ENCODE peak calls at places on chromosomes 5 and 9, in nine cellular contexts. T is H1, I is endothelial cell of umbilical vein, P is GM23248, B is H9, Z is astrocyte, L is GM23338, S is IMR-90, N is fibroblast of lung. M is an unnamed sample.

GRCh38 chr5:80982093-80982492 is 21.9 kb downstream of the RASGRF2 start:
- DNase-seq in S (no peak), B (no peak), L (no peak), T (no peak), P (no peak), Z (no peak), N (no peak), I (no peak), M (no peak)

GRCh38 chr9:135498381-135499126 is 1.9 kb upstream of the MRPS2 start:
- DNase-seq in T (no peak), I (no peak), B (no peak), L (no peak), P (no peak), N (no peak), S (no peak), Z (no peak), M (no peak)

GRCh38 chr5:159451197-159452052 is 121.1 kb upstream of the IL12B start:
- DNase-seq in L (no peak), S (peak; percentile 98), I (no peak), N (peak; percentile 97), T (no peak), B (no peak), P (peak; percentile 97), Z (peak; percentile 97), M (no peak)

GRCh38 chr9:95753762-95754465 is 121.6 kb upstream of the ERCC6L2 start:
- DNase-seq in P (no peak), Z (no peak), L (peak; percentile 32), N (peak; percentile 90), S (no peak), T (no peak), B (no peak), I (peak; percentile 20), M (no peak)

GRCh38 chr5:124234022-124234899 is 512.2 kb downstream of the ZNF608 start:
- DNase-seq in L (peak; percentile 25), S (no peak), Z (peak; percentile 12), B (no peak), T (no peak), P (no peak), I (no peak), N (no peak), M (no peak)

GRCh38 chr5:158235159-158235547 is 376.2 kb upstream of the CLINT1 start:
- DNase-seq in I (no peak), N (no peak), L (no peak), T (no peak), B (no peak), Z (no peak), P (no peak), S (no peak), M (no peak)

GRCh38 chr9:76136986-76137385 is 246.5 kb downstream of the PCSK5 start:
- DNase-seq in L (peak; percentile 25), P (peak; percentile 76), N (peak; percentile 62), I (peak; percentile 40), S (peak; percentile 81), Z (peak; percentile 70), T (no peak), B (no peak), M (no peak)

GRCh38 chr9:125258832-125259534 is 2.6 kb upstream of the GAPVD1 start:
- DNase-seq in B (no peak), Z (no peak), P (no peak), N (no peak), L (no peak), I (no peak), S (no peak), T (no peak), M (no peak)

GRCh38 chr5:168683247-168683926 is 104.2 kb upstream of the PANK3 start:
- DNase-seq in B (no peak), I (no peak), N (no peak), S (no peak), P (no peak), T (no peak), Z (no peak), L (no peak), M (no peak)

GRCh38 chr9:68721934-68722333 is 16.9 kb downstream of the PIP5K1B start:
- DNase-seq in Z (no peak), L (no peak), S (no peak), T (no peak), N (no peak), P (no peak), B (no peak), I (no peak), M (no peak)

GRCh38 chr5:172129174-172129764 is 58.8 kb downstream of the STK10 start:
- DNase-seq in Z (no peak), T (no peak), S (no peak), N (no peak), L (no peak), I (no peak), P (no peak), B (no peak), M (no peak)

GRCh38 chr5:65205016-65205415 is 276.7 kb downstream of the ADAMTS6 start:
- DNase-seq in P (no peak), I (no peak), S (peak; percentile 31), B (no peak), T (no peak), N (peak; percentile 54), L (no peak), Z (no peak), M (no peak)

GRCh38 chr5:150111121-150111520 is 24.8 kb upstream of the CSF1R start:
- DNase-seq in I (no peak), P (no peak), T (no peak), L (no peak), Z (no peak), S (no peak), N (no peak), B (no peak), M (peak; percentile 24)

GRCh38 chr9:4066120-4066519 is 233.7 kb downstream of the GLIS3 start:
- DNase-seq in T (no peak), Z (no peak), L (no peak), B (no peak), S (no peak), N (no peak), I (no peak), P (no peak), M (no peak)

GRCh38 chr5:66757219-66757833 is 161.1 kb downstream of the MAST4 start:
- DNase-seq in N (peak; percentile 79), Z (peak; percentile 36), B (no peak), S (peak; percentile 44), L (peak; percentile 60), I (peak; percentile 69), P (peak; percentile 81), T (no peak), M (peak; percentile 64)

GRCh38 chr9:69590241-69590640 is 81.9 kb downstream of the APBA1 start:
- DNase-seq in Z (no peak), L (no peak), N (no peak), S (no peak), P (no peak), B (no peak), I (no peak), T (no peak), M (no peak)

GRCh38 chr5:178244566-178244965 is 12.0 kb upstream of the PHYKPL start:
- DNase-seq in N (peak; percentile 44), Z (no peak), L (no peak), S (peak; percentile 66), T (no peak), P (peak; percentile 27), B (no peak), I (no peak), M (no peak)

GRCh38 chr5:84115727-84116126 is 269.0 kb downstream of the EDIL3 start:
- DNase-seq in T (no peak), P (no peak), I (no peak), L (no peak), B (no peak), Z (no peak), N (no peak), S (peak; percentile 30), M (no peak)

GRCh38 chr9:38336341-38336740 is 56.2 kb upstream of the ALDH1B1 start:
- DNase-seq in B (no peak), Z (no peak), I (no peak), S (no peak), L (no peak), P (no peak), T (peak; percentile 43), N (no peak), M (no peak)

GRCh38 chr9:96087669-96088299 is 212.3 kb downstream of the ERCC6L2 start:
- DNase-seq in N (no peak), S (no peak), T (no peak), I (no peak), P (no peak), B (peak; percentile 44), Z (no peak), L (peak; percentile 67), M (peak; percentile 52)

GRCh38 chr9:116713266-116713665 is 26.2 kb downstream of the TRIM32 start:
- DNase-seq in P (no peak), Z (no peak), I (no peak), B (no peak), T (no peak), S (no peak), N (no peak), L (no peak), M (no peak)
- H3K4me2 ChIP-seq in P (no peak overlapping the region), Z (no peak overlapping the region), I (no peak overlapping the region), B (no peak overlapping the region), T (no peak overlapping the region), S (no peak overlapping the region), N (no peak overlapping the region), L (no peak overlapping the region), M (no peak overlapping the region)

DNA sequence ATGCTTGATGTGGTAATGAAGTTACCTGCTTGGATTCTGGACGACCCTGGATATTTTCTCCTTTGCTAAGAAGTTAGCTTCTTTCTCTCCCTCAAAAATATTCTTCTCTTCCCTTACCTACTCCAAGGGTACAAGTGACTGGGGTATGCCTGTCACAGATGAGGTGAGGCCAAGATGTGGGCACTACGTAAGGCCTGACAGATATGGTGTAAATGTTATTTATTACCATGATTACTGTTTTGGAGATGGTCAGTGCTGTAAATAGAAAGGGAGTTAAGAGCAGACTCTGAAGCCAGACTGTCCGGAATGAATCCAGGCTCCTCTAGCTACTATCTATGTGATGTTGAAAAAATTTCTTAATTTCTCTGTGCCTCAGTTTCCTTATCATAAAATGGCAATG is 1.1 kb upstream of the KIAA1958 start:
- DNase-seq in B (no peak), T (no peak), L (no peak), N (no peak), I (no peak), Z (no peak), S (no peak), P (no peak), M (no peak)
- H2AFZ ChIP-seq in B (no peak overlapping the region), T (no peak overlapping the region), L (no peak overlapping the region), N (no peak overlapping the region), I (no peak overlapping the region), Z (no peak overlapping the region), S (no peak overlapping the region), P (peak overlapping the region; percentile 92), M (no peak overlapping the region)

DNA sequence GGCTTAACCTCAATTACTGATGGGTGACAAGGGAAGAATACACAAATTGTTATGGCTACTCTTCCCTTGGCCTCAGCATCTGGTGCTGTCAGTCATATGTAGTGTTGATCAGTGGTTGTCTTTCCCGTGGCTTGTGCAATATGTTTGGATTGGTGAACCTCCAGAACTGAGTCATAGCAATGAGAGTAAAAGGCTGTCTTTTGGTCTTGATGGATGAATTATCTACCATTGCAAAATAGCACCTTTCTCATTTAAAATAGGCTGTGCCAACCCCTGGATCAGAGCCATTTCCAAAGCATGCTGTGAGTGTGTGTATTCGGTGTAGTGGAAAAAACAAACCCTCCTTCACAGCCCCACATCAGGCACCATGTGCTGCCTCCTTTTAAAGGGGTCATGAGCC is 14.6 kb upstream of the F2R start:
- DNase-seq in L (no peak), S (peak; percentile 92), B (no peak), Z (peak; percentile 85), P (peak; percentile 51), T (no peak), N (peak; percentile 91), I (peak; percentile 45), M (no peak)
- H3K4me2 ChIP-seq in L (no peak overlapping the region), S (peak overlapping the region; percentile 11), B (no peak overlapping the region), Z (no peak overlapping the region), P (no peak overlapping the region), T (no peak overlapping the region), N (no peak overlapping the region), I (no peak overlapping the region), M (no peak overlapping the region)

GRCh38 chr5:25345240-25345771 is 700.5 kb upstream of the CDH10 start:
- DNase-seq in T (no peak), Z (no peak), I (no peak), S (no peak), P (no peak), N (no peak), L (peak; percentile 28), B (no peak), M (no peak)
- H2AFZ ChIP-seq in T (no peak overlapping the region), Z (no peak overlapping the region), I (no peak overlapping the region), S (no peak overlapping the region), P (no peak overlapping the region), N (no peak overlapping the region), L (no peak overlapping the region), B (no peak overlapping the region), M (no peak overlapping the region)